ENCODE peak calls at places on chromosome 7, in seven cellular contexts. C, F, I, M, P, R and K are unnamed samples.

GRCh38 chr7:36598056-36598675 is 126.1 kb downstream of the AOAH start:
- DNase-seq in C (no peak), F (no peak), I (peak; percentile 0), M (no peak), P (no peak), R (no peak), K (no peak)

GRCh38 chr7:21428642-21428941 is 709 bp downstream of the SP4 start:
- DNase-seq in C (no peak), F (no peak), I (no peak), M (no peak), P (no peak), R (no peak), K (no peak)

GRCh38 chr7:4265056-4265455 is 417.0 kb upstream of the FOXK1 start:
- DNase-seq in C (no peak), F (no peak), I (no peak), M (no peak), P (peak; percentile 46), R (no peak), K (no peak)

GRCh38 chr7:138837627-138838026 is 39.6 kb upstream of the ATP6V0A4 start:
- DNase-seq in C (no peak), F (no peak), I (no peak), M (no peak), P (no peak), R (no peak), K (no peak)

GRCh38 chr7:137579913-137580640 is 236.5 kb upstream of the PTN start:
- DNase-seq in C (peak; percentile 57), F (no peak), I (peak; percentile 89), M (no peak), P (no peak), R (no peak), K (no peak)

GRCh38 chr7:149872419-149873073 is 1.2 kb upstream of the ATP6V0E2 start:
- DNase-seq in C (peak; percentile 94), F (peak; percentile 88), I (peak; percentile 71), M (peak; percentile 56), P (peak; percentile 88), R (peak; percentile 90), K (no peak)

GRCh38 chr7:46934198-46934825 is 647.6 kb downstream of the TNS3 start:
- DNase-seq in C (peak; percentile 13), F (no peak), I (no peak), M (no peak), P (no peak), R (no peak), K (no peak)

GRCh38 chr7:26439502-26440252 is 148.0 kb downstream of the SNX10 start:
- DNase-seq in C (no peak), F (no peak), I (no peak), M (no peak), P (no peak), R (no peak), K (no peak)

GRCh38 chr7:149777551-149778326 is 4.4 kb upstream of the ZNF467 start:
- DNase-seq in C (no peak), F (peak; percentile 50), I (no peak), M (no peak), P (no peak), R (no peak), K (no peak)

GRCh38 chr7:73894851-73895441 is 34.0 kb downstream of the TMEM270 start:
- DNase-seq in C (peak; percentile 94), F (peak; percentile 90), I (peak; percentile 98), M (no peak), P (no peak), R (no peak), K (no peak)

GRCh38 chr7:41886257-41886905 is 183.5 kb upstream of the INHBA start:
- DNase-seq in C (peak; percentile 51), F (no peak), I (no peak), M (no peak), P (no peak), R (no peak), K (no peak)

GRCh38 chr7:111329367-111330234 is 232.7 kb downstream of the IMMP2L start:
- DNase-seq in C (peak; percentile 2), F (no peak), I (no peak), M (no peak), P (no peak), R (peak; percentile 1), K (no peak)

GRCh38 chr7:46566375-46566774 is 645.3 kb upstream of the IGFBP3 start:
- DNase-seq in C (no peak), F (no peak), I (no peak), M (no peak), P (no peak), R (no peak), K (no peak)

GRCh38 chr7:76315372-76315771 is 12.9 kb downstream of the HSPB1 start:
- DNase-seq in C (no peak), F (no peak), I (no peak), M (no peak), P (no peak), R (no peak), K (no peak)

GRCh38 chr7:18638594-18639452 is 143.3 kb downstream of the HDAC9 start:
- DNase-seq in C (peak; percentile 11), F (no peak), I (peak; percentile 35), M (no peak), P (no peak), R (no peak), K (no peak)

GRCh38 chr7:157656195-157656769 is 319.5 kb downstream of the DNAJB6 start:
- DNase-seq in C (no peak), F (peak; percentile 62), I (no peak), M (no peak), P (no peak), R (no peak), K (no peak)

GRCh38 chr7:73983437-73984164 is 44.4 kb upstream of the ELN start:
- DNase-seq in C (no peak), F (peak; percentile 78), I (no peak), M (no peak), P (no peak), R (no peak), K (no peak)

GRCh38 chr7:934469-935320 is 19.8 kb downstream of the ADAP1 start:
- DNase-seq in C (no peak), F (peak; percentile 54), I (no peak), M (no peak), P (no peak), R (no peak), K (no peak)

GRCh38 chr7:134527979-134528371 is 608 bp downstream of the AKR1B10 start:
- DNase-seq in C (peak; percentile 51), F (peak; percentile 64), I (no peak), M (no peak), P (no peak), R (no peak), K (no peak)

GRCh38 chr7:71613316-71613715 is 481.4 kb downstream of the GALNT17 start:
- DNase-seq in C (no peak), F (no peak), I (no peak), M (no peak), P (no peak), R (no peak), K (no peak)

GRCh38 chr7:71015260-71015900 is 116.6 kb upstream of the GALNT17 start:
- DNase-seq in C (no peak), F (peak; percentile 67), I (no peak), M (no peak), P (no peak), R (no peak), K (no peak)

GRCh38 chr7:33868151-33868550 is 37.2 kb upstream of the BMPER start:
- DNase-seq in C (peak; percentile 58), F (no peak), I (no peak), M (no peak), P (no peak), R (no peak), K (no peak)

GRCh38 chr7:4943297-4943696 is 15.7 kb downstream of the MMD2 start:
- DNase-seq in C (no peak), F (no peak), I (no peak), M (no peak), P (no peak), R (no peak), K (no peak)

GRCh38 chr7:113071465-113071864 is 15.2 kb downstream of the GPR85 start:
- DNase-seq in C (peak; percentile 8), F (no peak), I (no peak), M (no peak), P (no peak), R (no peak), K (no peak)